ENCODE peak calls at places on chromosome 1, in seven cellular contexts. L, O, D, Z, K, V and S are unnamed samples.

GRCh38 chr1:152078831-152079549 is 9.9 kb downstream of the TCHHL1 start:
- DNase-seq in L (no peak), O (no peak), D (no peak), Z (no peak), K (no peak), V (no peak), S (no peak)

GRCh38 chr1:61742620-61743431 is 546 bp downstream of the PATJ start:
- DNase-seq in L (peak), O (peak), D (peak), Z (peak), K (peak), V (peak), S (peak)

GRCh38 chr1:154407021-154407865 is 2.1 kb downstream of the IL6R start:
- DNase-seq in L (peak), O (no peak), D (no peak), Z (no peak), K (no peak), V (no peak), S (no peak)

GRCh38 chr1:32215629-32216505 is 6.3 kb downstream of the TMEM234 start:
- DNase-seq in L (peak), O (peak), D (peak), Z (peak), K (no peak), V (peak), S (peak)

GRCh38 chr1:100328133-100328532 is 24.2 kb upstream of the CDC14A start:
- DNase-seq in L (no peak), O (no peak), D (no peak), Z (no peak), K (no peak), V (no peak), S (no peak)

GRCh38 chr1:41876533-41877445 is 41.9 kb downstream of the HIVEP3 start:
- DNase-seq in L (no peak), O (no peak), D (no peak), Z (no peak), K (no peak), V (no peak), S (peak)

GRCh38 chr1:211183924-211184323 is 50.0 kb upstream of the KCNH1 start:
- DNase-seq in L (no peak), O (no peak), D (peak), Z (no peak), K (no peak), V (no peak), S (peak)

GRCh38 chr1:174191255-174191906 is 32.1 kb downstream of the RABGAP1L start:
- DNase-seq in L (no peak), O (no peak), D (peak), Z (peak), K (no peak), V (no peak), S (peak)

GRCh38 chr1:33228935-33229487 is 27.3 kb upstream of the ZNF362 start:
- DNase-seq in L (no peak), O (no peak), D (peak), Z (peak), K (no peak), V (peak), S (peak)

GRCh38 chr1:29719253-29719652 is 482.9 kb downstream of the PTPRU start:
- DNase-seq in L (no peak), O (no peak), D (peak), Z (peak), K (no peak), V (no peak), S (no peak)

GRCh38 chr1:206631085-206631509 is 4.2 kb upstream of the DYRK3 start:
- DNase-seq in L (peak), O (peak), D (peak), Z (peak), K (no peak), V (peak), S (peak)

GRCh38 chr1:147334292-147334691 is 91.8 kb downstream of the CHD1L start:
- DNase-seq in L (no peak), O (no peak), D (no peak), Z (no peak), K (no peak), V (no peak), S (no peak)

GRCh38 chr1:215241451-215241850 is 158.9 kb downstream of the KCNK2 start:
- DNase-seq in L (no peak), O (no peak), D (no peak), Z (no peak), K (no peak), V (no peak), S (no peak)

GRCh38 chr1:95073446-95073845 is 695 bp upstream of the ALG14 start:
- DNase-seq in L (no peak), O (no peak), D (no peak), Z (no peak), K (no peak), V (no peak), S (no peak)

GRCh38 chr1:95071539-95071938 is 1.2 kb downstream of the ALG14 start:
- DNase-seq in L (no peak), O (no peak), D (no peak), Z (no peak), K (no peak), V (no peak), S (no peak)

GRCh38 chr1:95072532-95073419 is at the start of gene ALG14:
- DNase-seq in L (peak), O (peak), D (peak), Z (peak), K (peak), V (peak), S (peak)

GRCh38 chr1:95069711-95070093 is 3.0 kb downstream of the ALG14 start:
- DNase-seq in L (no peak), O (no peak), D (no peak), Z (no peak), K (no peak), V (no peak), S (no peak)

GRCh38 chr1:95072117-95072516 is 634 bp downstream of the ALG14 start:
- DNase-seq in L (no peak), O (no peak), D (no peak), Z (no peak), K (no peak), V (no peak), S (no peak)
- H3K4me3 ChIP-seq in L (peak), O (peak), D (peak), Z (peak), K (peak), V (peak), S (peak)

GRCh38 chr1:79353224-79353623 is 346.7 kb upstream of the ADGRL4 start:
- DNase-seq in L (peak), O (peak), D (peak), Z (peak), K (no peak), V (peak), S (peak)
- TF ChIP-seq CTCF in L (peak), O (peak), D (peak), Z (peak), K (no peak), V (peak), S (peak)

GRCh38 chr1:167629681-167630567 is at the start of gene RCSD1:
- DNase-seq in L (peak), O (no peak), D (no peak), Z (no peak), K (no peak), V (peak), S (no peak)

GRCh38 chr1:167633258-167633944 is 3.4 kb downstream of the RCSD1 start:
- DNase-seq in L (no peak), O (no peak), D (no peak), Z (no peak), K (no peak), V (peak), S (no peak)

GRCh38 chr1:167631987-167632680 is 2.1 kb downstream of the RCSD1 start:
- DNase-seq in L (no peak), O (no peak), D (no peak), Z (no peak), K (no peak), V (no peak), S (no peak)

GRCh38 chr1:167630568-167631385 is 745 bp downstream of the RCSD1 start:
- DNase-seq in L (no peak), O (no peak), D (no peak), Z (no peak), K (no peak), V (no peak), S (no peak)

DNA sequence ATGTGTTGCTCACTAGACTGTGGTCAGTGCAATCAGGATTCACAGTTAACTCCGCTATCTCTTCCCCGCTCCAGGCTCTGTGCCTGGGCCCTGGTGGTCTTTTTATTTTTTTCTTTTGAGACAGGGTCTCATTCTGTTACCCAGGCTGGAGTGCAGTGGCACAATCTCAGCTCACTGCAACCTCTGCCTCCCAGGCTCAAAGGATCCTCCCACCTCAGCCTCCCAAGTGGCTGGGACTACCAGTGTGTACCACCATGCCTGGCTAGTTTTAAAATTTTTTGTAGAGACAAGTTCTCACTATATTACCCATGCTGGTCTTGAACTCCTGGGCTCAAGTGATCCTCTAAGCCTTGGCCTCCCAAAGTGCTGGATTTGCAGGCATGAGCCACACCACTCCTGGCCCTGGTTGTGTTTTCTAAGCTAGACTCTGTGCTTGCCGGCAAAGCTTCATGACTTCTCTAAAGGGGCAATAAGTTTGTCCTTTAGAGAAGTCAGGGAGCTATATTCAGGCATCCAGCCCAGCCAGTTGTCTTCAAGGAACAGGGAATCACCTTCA is 1.4 kb downstream of the RCSD1 start:
- DNase-seq in L (no peak), O (no peak), D (no peak), Z (no peak), K (no peak), V (no peak), S (no peak)
- H3K4me3 ChIP-seq in L (peak), O (no peak), D (no peak), Z (no peak), K (peak), V (peak), S (no peak)

GRCh38 chr1:25018878-25019277 is 88.8 kb upstream of the RUNX3 start:
- DNase-seq in L (no peak), O (no peak), D (no peak), Z (no peak), K (no peak), V (no peak), S (no peak)
- TF ChIP-seq CTCF in L (no peak), O (no peak), D (no peak), Z (no peak), K (no peak), V (no peak), S (no peak)